ENCODE peak calls at places on chromosomes 1 and 21, in five cellular contexts. One of them, this sample, is unnamed.

GRCh38 chr1:166155108-166155507 is 11.7 kb downstream of the FAM78B start:
- DNase-seq in HFF-Myc: no peak
- DNase-seq in right cardiac atrium: no peak
- DNase-seq in T-cell: no peak
- DNase-seq in activated CD4-positive, alpha-beta T cell treated with anti-CD3 and anti-CD28 coated beads, Interleukin-2, amount 50 U/mL, for 48 hours: no peak
- DNase-seq in this sample: no peak

GRCh38 chr1:13860023-13860422 is 160.0 kb downstream of the PRDM2 start:
- DNase-seq in HFF-Myc: no peak
- DNase-seq in right cardiac atrium: no peak
- DNase-seq in T-cell: no peak
- DNase-seq in activated CD4-positive, alpha-beta T cell treated with anti-CD3 and anti-CD28 coated beads, Interleukin-2, amount 50 U/mL, for 48 hours: no peak
- DNase-seq in this sample: no peak

GRCh38 chr1:234611799-234612351 is 1.9 kb upstream of the IRF2BP2 start:
- DNase-seq in HFF-Myc: no peak
- DNase-seq in right cardiac atrium: peak
- DNase-seq in T-cell: no peak
- DNase-seq in activated CD4-positive, alpha-beta T cell treated with anti-CD3 and anti-CD28 coated beads, Interleukin-2, amount 50 U/mL, for 48 hours: peak
- DNase-seq in this sample: no peak

GRCh38 chr1:181655756-181656155 is 172.4 kb downstream of the CACNA1E start:
- DNase-seq in HFF-Myc: no peak
- DNase-seq in right cardiac atrium: no peak
- DNase-seq in T-cell: no peak
- DNase-seq in activated CD4-positive, alpha-beta T cell treated with anti-CD3 and anti-CD28 coated beads, Interleukin-2, amount 50 U/mL, for 48 hours: no peak
- DNase-seq in this sample: no peak

GRCh38 chr21:46379105-46379504 is 55.1 kb downstream of the PCNT start:
- DNase-seq in HFF-Myc: no peak
- DNase-seq in right cardiac atrium: no peak
- DNase-seq in T-cell: no peak
- DNase-seq in activated CD4-positive, alpha-beta T cell treated with anti-CD3 and anti-CD28 coated beads, Interleukin-2, amount 50 U/mL, for 48 hours: no peak
- DNase-seq in this sample: no peak

GRCh38 chr1:209815931-209816338 is 10.0 kb upstream of the IRF6 start:
- DNase-seq in HFF-Myc: no peak
- DNase-seq in right cardiac atrium: no peak
- DNase-seq in T-cell: no peak
- DNase-seq in activated CD4-positive, alpha-beta T cell treated with anti-CD3 and anti-CD28 coated beads, Interleukin-2, amount 50 U/mL, for 48 hours: no peak
- DNase-seq in this sample: no peak

GRCh38 chr21:38219049-38219628 is 37.7 kb upstream of the KCNJ15 start:
- DNase-seq in HFF-Myc: peak
- DNase-seq in right cardiac atrium: peak
- DNase-seq in T-cell: peak
- DNase-seq in activated CD4-positive, alpha-beta T cell treated with anti-CD3 and anti-CD28 coated beads, Interleukin-2, amount 50 U/mL, for 48 hours: peak
- DNase-seq in this sample: peak

GRCh38 chr1:26922201-26922729 is 722 bp downstream of the NUDC start:
- DNase-seq in HFF-Myc: no peak
- DNase-seq in right cardiac atrium: no peak
- DNase-seq in T-cell: no peak
- DNase-seq in activated CD4-positive, alpha-beta T cell treated with anti-CD3 and anti-CD28 coated beads, Interleukin-2, amount 50 U/mL, for 48 hours: no peak
- DNase-seq in this sample: no peak

GRCh38 chr1:183227963-183228649 is 42.0 kb downstream of the LAMC2 start:
- DNase-seq in HFF-Myc: no peak
- DNase-seq in right cardiac atrium: peak
- DNase-seq in T-cell: no peak
- DNase-seq in activated CD4-positive, alpha-beta T cell treated with anti-CD3 and anti-CD28 coated beads, Interleukin-2, amount 50 U/mL, for 48 hours: peak
- DNase-seq in this sample: no peak

GRCh38 chr1:221837886-221838285 is 96.0 kb upstream of the DUSP10 start:
- DNase-seq in HFF-Myc: no peak
- DNase-seq in right cardiac atrium: no peak
- DNase-seq in T-cell: peak
- DNase-seq in activated CD4-positive, alpha-beta T cell treated with anti-CD3 and anti-CD28 coated beads, Interleukin-2, amount 50 U/mL, for 48 hours: peak
- DNase-seq in this sample: no peak

GRCh38 chr1:219900201-219900600 is 28.2 kb downstream of the SLC30A10 start:
- DNase-seq in HFF-Myc: no peak
- DNase-seq in right cardiac atrium: no peak
- DNase-seq in T-cell: no peak
- DNase-seq in activated CD4-positive, alpha-beta T cell treated with anti-CD3 and anti-CD28 coated beads, Interleukin-2, amount 50 U/mL, for 48 hours: no peak
- DNase-seq in this sample: no peak

GRCh38 chr1:239739919-239740318 is 351.8 kb upstream of the FMN2 start:
- DNase-seq in HFF-Myc: no peak
- DNase-seq in right cardiac atrium: no peak
- DNase-seq in T-cell: no peak
- DNase-seq in activated CD4-positive, alpha-beta T cell treated with anti-CD3 and anti-CD28 coated beads, Interleukin-2, amount 50 U/mL, for 48 hours: no peak
- DNase-seq in this sample: no peak

GRCh38 chr21:42990251-42990650 is 15.9 kb downstream of the PKNOX1 start:
- DNase-seq in HFF-Myc: no peak
- DNase-seq in right cardiac atrium: no peak
- DNase-seq in T-cell: no peak
- DNase-seq in activated CD4-positive, alpha-beta T cell treated with anti-CD3 and anti-CD28 coated beads, Interleukin-2, amount 50 U/mL, for 48 hours: no peak
- DNase-seq in this sample: no peak

GRCh38 chr1:84435159-84435558 is 36.9 kb downstream of the DNASE2B start:
- DNase-seq in HFF-Myc: no peak
- DNase-seq in right cardiac atrium: no peak
- DNase-seq in T-cell: no peak
- DNase-seq in activated CD4-positive, alpha-beta T cell treated with anti-CD3 and anti-CD28 coated beads, Interleukin-2, amount 50 U/mL, for 48 hours: no peak
- DNase-seq in this sample: no peak

GRCh38 chr1:98045211-98046030 is 124.6 kb upstream of the DPYD start:
- DNase-seq in HFF-Myc: no peak
- DNase-seq in right cardiac atrium: peak
- DNase-seq in T-cell: no peak
- DNase-seq in activated CD4-positive, alpha-beta T cell treated with anti-CD3 and anti-CD28 coated beads, Interleukin-2, amount 50 U/mL, for 48 hours: no peak
- DNase-seq in this sample: no peak

GRCh38 chr1:63663301-63663700 is 70.1 kb downstream of the PGM1 start:
- DNase-seq in HFF-Myc: no peak
- DNase-seq in right cardiac atrium: no peak
- DNase-seq in T-cell: no peak
- DNase-seq in activated CD4-positive, alpha-beta T cell treated with anti-CD3 and anti-CD28 coated beads, Interleukin-2, amount 50 U/mL, for 48 hours: no peak
- DNase-seq in this sample: no peak

GRCh38 chr1:94783342-94784264 is 36.6 kb upstream of the SLC44A3 start:
- DNase-seq in HFF-Myc: no peak
- DNase-seq in right cardiac atrium: peak
- DNase-seq in T-cell: no peak
- DNase-seq in activated CD4-positive, alpha-beta T cell treated with anti-CD3 and anti-CD28 coated beads, Interleukin-2, amount 50 U/mL, for 48 hours: no peak
- DNase-seq in this sample: peak

GRCh38 chr1:46203738-46204405 is 738 bp downstream of the LURAP1 start:
- DNase-seq in HFF-Myc: no peak
- DNase-seq in right cardiac atrium: no peak
- DNase-seq in T-cell: no peak
- DNase-seq in activated CD4-positive, alpha-beta T cell treated with anti-CD3 and anti-CD28 coated beads, Interleukin-2, amount 50 U/mL, for 48 hours: no peak
- DNase-seq in this sample: no peak

GRCh38 chr1:96259399-96259798 is 462.2 kb upstream of the PTBP2 start:
- DNase-seq in HFF-Myc: no peak
- DNase-seq in right cardiac atrium: no peak
- DNase-seq in T-cell: no peak
- DNase-seq in activated CD4-positive, alpha-beta T cell treated with anti-CD3 and anti-CD28 coated beads, Interleukin-2, amount 50 U/mL, for 48 hours: no peak
- DNase-seq in this sample: no peak

GRCh38 chr1:218585565-218586184 is 240.5 kb downstream of the TGFB2 start:
- DNase-seq in HFF-Myc: no peak
- DNase-seq in right cardiac atrium: peak
- DNase-seq in T-cell: no peak
- DNase-seq in activated CD4-positive, alpha-beta T cell treated with anti-CD3 and anti-CD28 coated beads, Interleukin-2, amount 50 U/mL, for 48 hours: no peak
- DNase-seq in this sample: no peak

GRCh38 chr1:225770586-225771248 is 6.9 kb upstream of the SRP9 start:
- DNase-seq in HFF-Myc: no peak
- DNase-seq in right cardiac atrium: no peak
- DNase-seq in T-cell: no peak
- DNase-seq in activated CD4-positive, alpha-beta T cell treated with anti-CD3 and anti-CD28 coated beads, Interleukin-2, amount 50 U/mL, for 48 hours: no peak
- DNase-seq in this sample: no peak

GRCh38 chr1:34928066-34928864 is 1.2 kb downstream of the DLGAP3 start:
- DNase-seq in HFF-Myc: no peak
- DNase-seq in right cardiac atrium: no peak
- DNase-seq in T-cell: no peak
- DNase-seq in activated CD4-positive, alpha-beta T cell treated with anti-CD3 and anti-CD28 coated beads, Interleukin-2, amount 50 U/mL, for 48 hours: no peak
- DNase-seq in this sample: no peak

This sample was measured in AG09319.